ENCODE peak calls at places on chromosomes 12 and 14, in four cellular contexts. C is hepatocyte, G is spleen, E is BE2C. I is an unnamed sample.
A peak's percentile ranks its signal among the peaks of the same experiment; 100 is the strongest.

GRCh38 chr14:63604626-63605025 is 37.0 kb downstream of the WDR89 start:
- DNase-seq in C (no peak), G (no peak), E (no peak), I (no peak)

GRCh38 chr14:92650581-92651105 is 97.8 kb downstream of the LGMN start:
- DNase-seq in C (no peak), G (no peak), E (no peak), I (no peak)

GRCh38 chr12:108731105-108731865 is at the start of gene CORO1C:
- DNase-seq in C (peak; percentile 98), G (peak; percentile 99), E (peak; percentile 99), I (peak; percentile 98)

GRCh38 chr14:51004801-51005526 is 60.7 kb upstream of the PYGL start:
- DNase-seq in C (peak; percentile 47), G (no peak), E (peak; percentile 27), I (no peak)

GRCh38 chr14:92555440-92556111 is 42.0 kb downstream of the RIN3 start:
- DNase-seq in C (no peak), G (peak; percentile 86), E (no peak), I (no peak)

GRCh38 chr14:104685216-104685997 is 4.0 kb upstream of the INF2 start:
- DNase-seq in C (peak; percentile 69), G (no peak), E (no peak), I (no peak)

GRCh38 chr12:122726056-122726558 is 4.5 kb downstream of the HCAR1 start:
- DNase-seq in C (peak; percentile 77), G (no peak), E (no peak), I (no peak)

GRCh38 chr12:16352481-16352880 is 5.0 kb downstream of the MGST1 start:
- DNase-seq in C (no peak), G (no peak), E (no peak), I (no peak)

GRCh38 chr12:109153711-109154434 is 37.5 kb downstream of the ACACB start:
- DNase-seq in C (peak; percentile 46), G (peak; percentile 78), E (no peak), I (no peak)

GRCh38 chr12:106138279-106138645 is 492 bp downstream of the NUAK1 start:
- DNase-seq in C (peak; percentile 24), G (no peak), E (peak; percentile 12), I (no peak)

GRCh38 chr14:94337274-94337673 is 14.1 kb upstream of the SERPINA6 start:
- DNase-seq in C (no peak), G (no peak), E (no peak), I (no peak)

GRCh38 chr12:55820679-55821078 is 2.8 kb downstream of the ORMDL2 start:
- DNase-seq in C (no peak), G (no peak), E (no peak), I (peak; percentile 39)

GRCh38 chr12:69096669-69097364 is 142.6 kb upstream of the CPSF6 start:
- DNase-seq in C (no peak), G (no peak), E (no peak), I (peak; percentile 82)

GRCh38 chr14:33282811-33283210 is 344.1 kb downstream of the NPAS3 start:
- DNase-seq in C (no peak), G (no peak), E (no peak), I (no peak)

GRCh38 chr14:70920608-70921007 is 13.3 kb downstream of the PCNX1 start:
- DNase-seq in C (no peak), G (no peak), E (no peak), I (no peak)

GRCh38 chr12:63220921-63221320 is 69.9 kb upstream of the AVPR1A start:
- DNase-seq in C (no peak), G (no peak), E (no peak), I (no peak)

GRCh38 chr14:20714593-20715250 is 26.2 kb downstream of the ANG start:
- DNase-seq in C (peak; percentile 34), G (peak; percentile 86), E (no peak), I (peak; percentile 62)

GRCh38 chr14:72142328-72142727 is 210.1 kb downstream of the RGS6 start:
- DNase-seq in C (no peak), G (no peak), E (no peak), I (peak; percentile 4)

GRCh38 chr12:5442251-5443006 is 10.5 kb downstream of the NTF3 start:
- DNase-seq in C (peak; percentile 62), G (no peak), E (no peak), I (peak; percentile 32)

GRCh38 chr14:105500036-105500725 is 9.1 kb downstream of the TEDC1 start:
- DNase-seq in C (no peak), G (no peak), E (no peak), I (no peak)

GRCh38 chr14:51304428-51304827 is 64.4 kb downstream of the TMX1 start:
- DNase-seq in C (no peak), G (no peak), E (no peak), I (no peak)

GRCh38 chr14:94117856-94118255 is 7.3 kb downstream of the IFI27 start:
- DNase-seq in C (no peak), G (no peak), E (no peak), I (no peak)

GRCh38 chr12:71469235-71469873 is 29.8 kb downstream of the LGR5 start:
- DNase-seq in C (peak; percentile 81), G (no peak), E (peak; percentile 70), I (peak; percentile 10)

GRCh38 chr12:15336772-15337553 is 14.7 kb downstream of the PTPRO start:
- DNase-seq in C (no peak), G (no peak), E (no peak), I (peak; percentile 8)

GRCh38 chr12:124278389-124279101 is 16.3 kb upstream of the RFLNA start:
- DNase-seq in C (peak; percentile 55), G (no peak), E (no peak), I (no peak)

GRCh38 chr12:130280226-130280625 is 57.5 kb upstream of the PIWIL1 start:
- DNase-seq in C (no peak), G (no peak), E (no peak), I (no peak)

GRCh38 chr14:95486875-95487668 is 29.4 kb downstream of the SYNE3 start:
- DNase-seq in C (no peak), G (no peak), E (no peak), I (no peak)

GRCh38 chr12:101612162-101612916 is 17.6 kb downstream of the MYBPC1 start:
- DNase-seq in C (no peak), G (no peak), E (no peak), I (no peak)

GRCh38 chr14:73339206-73339605 is 101.9 kb downstream of the PAPLN start:
- DNase-seq in C (no peak), G (no peak), E (no peak), I (no peak)

GRCh38 chr12:116384629-116385485 is 107.4 kb upstream of the MED13L start:
- DNase-seq in C (no peak), G (no peak), E (no peak), I (no peak)

GRCh38 chr12:109329710-109330109 is 18.0 kb upstream of the MYO1H start:
- DNase-seq in C (no peak), G (no peak), E (no peak), I (no peak)

GRCh38 chr12:22083167-22083566 is 37.1 kb downstream of the CMAS start:
- DNase-seq in C (no peak), G (no peak), E (no peak), I (peak; percentile 32)

GRCh38 chr12:15829255-15829654 is 40.1 kb upstream of the EPS8 start:
- DNase-seq in C (no peak), G (no peak), E (no peak), I (no peak)

GRCh38 chr12:108713471-108713870 is 17.8 kb downstream of the CORO1C start:
- DNase-seq in C (no peak), G (no peak), E (no peak), I (no peak)

GRCh38 chr14:56189306-56189705 is 71.1 kb downstream of the PELI2 start:
- DNase-seq in C (peak; percentile 36), G (no peak), E (no peak), I (peak; percentile 32)

GRCh38 chr12:991350-992278 is 591 bp downstream of the ERC1 start:
- DNase-seq in C (peak; percentile 83), G (no peak), E (no peak), I (peak; percentile 22)

GRCh38 chr14:67859169-67859749 is 39.7 kb downstream of the RAD51B start:
- DNase-seq in C (no peak), G (no peak), E (no peak), I (no peak)

GRCh38 chr12:121060149-121061001 is 21.3 kb upstream of the OASL start:
- DNase-seq in C (peak; percentile 65), G (peak; percentile 85), E (no peak), I (peak; percentile 80)

GRCh38 chr14:75991753-75992152 is 6.2 kb downstream of the IFT43 start:
- DNase-seq in C (no peak), G (no peak), E (no peak), I (no peak)

GRCh38 chr12:32605326-32606095 is 73.6 kb upstream of the DNM1L start:
- DNase-seq in C (peak; percentile 13), G (no peak), E (no peak), I (no peak)
- H3K36me3 ChIP-seq in C (no peaks in the 10 kb centered on the region), G (no peaks in the 10 kb centered on the region), E (no peaks in the 10 kb centered on the region), I (peaks cover 9% of the 10 kb centered on the region)

GRCh38 chr14:103576371-103577024 is 13.7 kb downstream of the COA8 start:
- DNase-seq in C (peak; percentile 91), G (peak; percentile 91), E (peak; percentile 95), I (peak; percentile 93)
- H3K36me3 ChIP-seq in C (no peaks in the 10 kb centered on the region), G (peaks cover 45% of the 10 kb centered on the region), E (peaks cover 44% of the 10 kb centered on the region), I (peaks cover 15% of the 10 kb centered on the region)

GRCh38 chr12:40262657-40263056 is 37.9 kb downstream of the LRRK2 start:
- DNase-seq in C (no peak), G (no peak), E (no peak), I (no peak)
- H3K36me3 ChIP-seq in C (no peaks in the 10 kb centered on the region), G (no peaks in the 10 kb centered on the region), E (no peaks in the 10 kb centered on the region), I (no peaks in the 10 kb centered on the region)

GRCh38 chr12:4435537-4435936 is 10.1 kb downstream of the FGF6 start:
- DNase-seq in C (no peak), G (no peak), E (no peak), I (no peak)
- H3K36me3 ChIP-seq in C (no peaks in the 10 kb centered on the region), G (no peaks in the 10 kb centered on the region), E (no peaks in the 10 kb centered on the region), I (no peaks in the 10 kb centered on the region)

GRCh38 chr14:102575479-102576428 is 16.7 kb upstream of the RCOR1 start:
- DNase-seq in C (no peak), G (no peak), E (no peak), I (peak; percentile 79)
- H3K36me3 ChIP-seq in C (no peaks in the 10 kb centered on the region), G (no peaks in the 10 kb centered on the region), E (no peaks in the 10 kb centered on the region), I (no peaks in the 10 kb centered on the region)